ENCODE peak calls at places on chromosome 20, in four cellular contexts. H, P, K and D are unnamed samples.

GRCh38 chr20:39762716-39763115 is 800.6 kb downstream of the DHX35 start:
- DNase-seq in H (no peak), P (peak; percentile 57), K (no peak), D (no peak)

GRCh38 chr20:2626853-2627541 is 25.4 kb upstream of the NOP56 start:
- DNase-seq in H (no peak), P (peak; percentile 12), K (peak; percentile 51), D (no peak)

GRCh38 chr20:5971203-5971602 is 20.8 kb downstream of the MCM8 start:
- DNase-seq in H (no peak), P (peak; percentile 28), K (no peak), D (no peak)

GRCh38 chr20:11090751-11091150 is 417.0 kb upstream of the JAG1 start:
- DNase-seq in H (no peak), P (no peak), K (no peak), D (no peak)

GRCh38 chr20:38932457-38933120 is 6.4 kb downstream of the FAM83D start:
- DNase-seq in H (no peak), P (peak; percentile 24), K (peak; percentile 70), D (no peak)

GRCh38 chr20:17935186-17935585 is 33.4 kb downstream of the SNX5 start:
- DNase-seq in H (no peak), P (no peak), K (peak; percentile 41), D (no peak)

GRCh38 chr20:51697119-51697826 is 70.9 kb downstream of the ATP9A start:
- DNase-seq in H (no peak), P (no peak), K (peak; percentile 31), D (no peak)

GRCh38 chr20:22576733-22577514 is 7.4 kb downstream of the FOXA2 start:
- DNase-seq in H (no peak), P (no peak), K (no peak), D (no peak)

GRCh38 chr20:15619816-15620215 is 953.4 kb downstream of the KIF16B start:
- DNase-seq in H (no peak), P (no peak), K (no peak), D (no peak)

GRCh38 chr20:32634041-32634805 is 39.5 kb downstream of the C20orf203 start:
- DNase-seq in H (no peak), P (no peak), K (peak; percentile 31), D (no peak)

GRCh38 chr20:5931411-5931810 is 18.9 kb downstream of the TRMT6 start:
- DNase-seq in H (no peak), P (no peak), K (no peak), D (no peak)

GRCh38 chr20:44428174-44429016 is 47.3 kb upstream of the TTPAL start:
- DNase-seq in H (no peak), P (no peak), K (no peak), D (no peak)

GRCh38 chr20:50774515-50774914 is 20.3 kb upstream of the BCAS4 start:
- DNase-seq in H (no peak), P (no peak), K (no peak), D (peak; percentile 4)

GRCh38 chr20:7736336-7736735 is 203.9 kb downstream of the HAO1 start:
- DNase-seq in H (no peak), P (no peak), K (no peak), D (no peak)

GRCh38 chr20:38751360-38751976 is 3.2 kb downstream of the ACTR5 start:
- DNase-seq in H (no peak), P (no peak), K (peak; percentile 46), D (no peak)

GRCh38 chr20:31894980-31895675 is 24.7 kb downstream of the TTLL9 start:
- DNase-seq in H (no peak), P (peak; percentile 55), K (peak; percentile 49), D (peak; percentile 62)

GRCh38 chr20:1322511-1323245 is 6.3 kb downstream of the SDCBP2 start:
- DNase-seq in H (no peak), P (no peak), K (peak; percentile 99), D (no peak)

GRCh38 chr20:41327178-41327577 is 9.6 kb upstream of the ZHX3 start:
- DNase-seq in H (no peak), P (no peak), K (no peak), D (no peak)

GRCh38 chr20:61082700-61083099 is 169.4 kb upstream of the CDH4 start:
- DNase-seq in H (no peak), P (no peak), K (no peak), D (no peak)

GRCh38 chr20:61083431-61083830 is 168.6 kb upstream of the CDH4 start:
- DNase-seq in H (no peak), P (no peak), K (no peak), D (no peak)

DNA sequence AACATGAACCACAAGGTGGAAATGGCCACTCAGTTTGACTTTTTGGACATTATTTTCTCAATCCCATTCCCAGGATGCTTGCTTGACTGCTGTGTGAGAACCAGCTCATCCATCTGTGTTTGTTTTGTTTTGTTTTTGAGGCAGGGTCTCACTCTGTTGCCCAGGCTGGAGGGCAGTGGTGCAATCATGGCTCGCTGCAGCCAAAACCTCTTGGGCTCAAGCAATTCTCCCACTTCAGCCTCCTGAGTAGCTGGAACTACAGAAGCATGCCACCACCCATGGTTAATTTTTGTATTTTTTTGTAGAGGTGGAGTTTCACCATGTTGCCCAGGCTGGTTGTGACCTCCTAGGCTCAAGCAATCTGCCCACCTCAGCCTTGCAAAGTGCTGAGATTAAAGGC is 166.0 kb upstream of the CDH4 start:
- DNase-seq in H (no peak), P (no peak), K (no peak), D (no peak)
- H3K56ac ChIP-seq in H (no peak overlapping the region), P (no peak overlapping the region), K (no peak overlapping the region), D (no peak overlapping the region)

GRCh38 chr20:53896647-53897046 is 173.7 kb downstream of the BCAS1 start:
- DNase-seq in H (no peak), P (no peak), K (no peak), D (no peak)

GRCh38 chr20:53899351-53900167 is 170.8 kb downstream of the BCAS1 start:
- DNase-seq in H (no peak), P (no peak), K (peak; percentile 87), D (no peak)

GRCh38 chr20:53898558-53898931 is 171.8 kb downstream of the BCAS1 start:
- DNase-seq in H (no peak), P (no peak), K (no peak), D (no peak)

GRCh38 chr20:53896041-53896440 is 174.4 kb downstream of the BCAS1 start:
- DNase-seq in H (no peak), P (no peak), K (no peak), D (no peak)

GRCh38 chr20:53897884-53898557 is 172.4 kb downstream of the BCAS1 start:
- DNase-seq in H (no peak), P (peak; percentile 75), K (no peak), D (no peak)
- H3K4ac ChIP-seq in H (no peak overlapping the region), P (no peak overlapping the region), K (peak overlapping the region; percentile 91), D (no peak overlapping the region)

DNA sequence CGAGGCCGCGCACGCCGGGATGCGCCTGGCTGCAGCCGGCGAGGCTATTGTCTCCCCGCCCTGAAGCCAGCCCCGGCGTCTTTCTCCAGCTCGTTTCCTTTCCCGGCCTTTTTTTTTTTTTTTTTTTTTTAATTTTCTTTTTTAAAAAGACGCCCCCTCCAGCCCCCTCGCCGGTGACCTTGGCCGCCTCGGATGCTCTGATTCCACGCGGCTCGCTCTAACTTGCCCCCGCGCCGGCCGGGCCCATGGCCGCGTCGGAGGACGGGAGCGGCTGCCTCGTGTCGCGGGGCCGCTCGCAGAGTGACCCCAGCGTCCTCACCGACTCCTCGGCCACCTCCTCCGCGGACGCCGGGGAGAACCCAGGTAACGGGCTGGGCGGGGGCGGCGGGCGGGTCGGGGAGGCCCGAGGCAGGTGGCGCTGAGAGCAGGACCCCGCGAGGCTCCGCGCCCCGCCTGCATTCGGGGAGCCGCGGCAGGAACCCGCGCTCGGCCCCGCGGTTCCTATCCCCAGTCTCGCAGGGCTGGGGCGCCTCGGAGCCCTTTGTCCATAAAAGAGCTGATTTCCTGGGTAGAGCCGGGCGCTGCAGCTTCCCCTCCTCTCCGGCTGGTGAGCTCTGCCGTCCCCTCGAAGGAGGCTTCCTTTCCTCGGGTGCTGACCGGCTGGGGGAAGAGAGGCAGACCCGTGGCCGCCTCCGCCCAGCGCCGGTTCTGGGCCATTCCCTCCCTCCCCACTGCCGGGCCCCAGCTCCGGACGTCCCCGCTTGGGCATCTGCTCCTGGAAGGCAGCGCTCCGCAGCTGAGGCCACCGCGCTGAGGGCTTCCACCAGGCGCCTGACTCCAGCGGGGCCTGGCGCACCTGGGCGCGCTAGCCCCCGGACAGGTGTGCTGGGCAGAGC is 678 bp downstream of the PHACTR3 start:
- DNase-seq in H (no peak), P (peak; percentile 10), K (no peak), D (peak; percentile 51)
- H3K23ac ChIP-seq in H (no peak overlapping the region), P (no peak overlapping the region), K (no peak overlapping the region), D (no peak overlapping the region)

GRCh38 chr20:62284448-62284847 is 18.3 kb upstream of the ADRM1 start:
- DNase-seq in H (no peak), P (no peak), K (no peak), D (no peak)

GRCh38 chr20:62287129-62287528 is 15.7 kb upstream of the ADRM1 start:
- DNase-seq in H (no peak), P (no peak), K (no peak), D (no peak)

GRCh38 chr20:62286493-62287064 is 16.2 kb upstream of the ADRM1 start:
- DNase-seq in H (no peak), P (no peak), K (no peak), D (no peak)

GRCh38 chr20:62285722-62286121 is 17.1 kb upstream of the ADRM1 start:
- DNase-seq in H (no peak), P (no peak), K (no peak), D (no peak)

GRCh38 chr20:62285151-62285550 is 17.6 kb upstream of the ADRM1 start:
- DNase-seq in H (no peak), P (no peak), K (no peak), D (no peak)
- H3K56ac ChIP-seq in H (no peak overlapping the region), P (no peak overlapping the region), K (no peak overlapping the region), D (no peak overlapping the region)